ENCODE peak calls at places on chromosomes 5 and 9, in ten cellular contexts. One of them, this sample, is unnamed.

GRCh38 chr5:124734574-124735168 is 11.8 kb downstream of the ZNF608 start:
- DNase-seq in ascending aorta: no peak
- DNase-seq in cardiac fibroblast: no peak
- DNase-seq in astrocyte of the spinal cord: no peak
- DNase-seq in choroid plexus epithelial cell: no peak
- DNase-seq in stomach: no peak
- DNase-seq in BJ: no peak
- DNase-seq in fibroblast of lung: no peak
- DNase-seq in left ventricle myocardium inferior: no peak
- DNase-seq in GM12865: no peak
- DNase-seq in this sample: no peak

GRCh38 chr9:89362647-89363310 is 44.5 kb downstream of the SECISBP2 start:
- DNase-seq in ascending aorta: no peak
- DNase-seq in cardiac fibroblast: no peak
- DNase-seq in astrocyte of the spinal cord: no peak
- DNase-seq in choroid plexus epithelial cell: no peak
- DNase-seq in stomach: no peak
- DNase-seq in BJ: no peak
- DNase-seq in fibroblast of lung: no peak
- DNase-seq in left ventricle myocardium inferior: no peak
- DNase-seq in GM12865: no peak
- DNase-seq in this sample: no peak

GRCh38 chr5:99617335-99617734 is 688.5 kb upstream of the CHD1 start:
- DNase-seq in ascending aorta: no peak
- DNase-seq in cardiac fibroblast: no peak
- DNase-seq in astrocyte of the spinal cord: no peak
- DNase-seq in choroid plexus epithelial cell: no peak
- DNase-seq in stomach: no peak
- DNase-seq in BJ: no peak
- DNase-seq in fibroblast of lung: no peak
- DNase-seq in left ventricle myocardium inferior: no peak
- DNase-seq in GM12865: no peak
- DNase-seq in this sample: no peak

GRCh38 chr5:33465120-33465519 is 24.4 kb downstream of the TARS1 start:
- DNase-seq in ascending aorta: no peak
- DNase-seq in cardiac fibroblast: no peak
- DNase-seq in astrocyte of the spinal cord: no peak
- DNase-seq in choroid plexus epithelial cell: no peak
- DNase-seq in stomach: no peak
- DNase-seq in BJ: no peak
- DNase-seq in fibroblast of lung: no peak
- DNase-seq in left ventricle myocardium inferior: no peak
- DNase-seq in GM12865: no peak
- DNase-seq in this sample: no peak

GRCh38 chr5:127875235-127876021 is 172.2 kb downstream of the CCDC192 start:
- DNase-seq in ascending aorta: no peak
- DNase-seq in cardiac fibroblast: peak
- DNase-seq in astrocyte of the spinal cord: peak
- DNase-seq in choroid plexus epithelial cell: peak
- DNase-seq in stomach: peak
- DNase-seq in BJ: no peak
- DNase-seq in fibroblast of lung: peak
- DNase-seq in left ventricle myocardium inferior: peak
- DNase-seq in GM12865: peak
- DNase-seq in this sample: peak

GRCh38 chr5:91146221-91146620 is 236.9 kb downstream of the ARRDC3 start:
- DNase-seq in ascending aorta: no peak
- DNase-seq in cardiac fibroblast: peak
- DNase-seq in astrocyte of the spinal cord: no peak
- DNase-seq in choroid plexus epithelial cell: peak
- DNase-seq in stomach: no peak
- DNase-seq in BJ: no peak
- DNase-seq in fibroblast of lung: peak
- DNase-seq in left ventricle myocardium inferior: no peak
- DNase-seq in GM12865: no peak
- DNase-seq in this sample: peak

GRCh38 chr5:68898961-68899471 is 194.8 kb upstream of the SLC30A5 start:
- DNase-seq in ascending aorta: no peak
- DNase-seq in cardiac fibroblast: peak
- DNase-seq in astrocyte of the spinal cord: peak
- DNase-seq in choroid plexus epithelial cell: peak
- DNase-seq in stomach: no peak
- DNase-seq in BJ: peak
- DNase-seq in fibroblast of lung: peak
- DNase-seq in left ventricle myocardium inferior: no peak
- DNase-seq in GM12865: no peak
- DNase-seq in this sample: peak

GRCh38 chr5:25993701-25994100 is 1044.7 kb downstream of the CDH9 start:
- DNase-seq in ascending aorta: no peak
- DNase-seq in cardiac fibroblast: no peak
- DNase-seq in astrocyte of the spinal cord: no peak
- DNase-seq in choroid plexus epithelial cell: no peak
- DNase-seq in stomach: no peak
- DNase-seq in BJ: no peak
- DNase-seq in fibroblast of lung: no peak
- DNase-seq in left ventricle myocardium inferior: no peak
- DNase-seq in GM12865: no peak
- DNase-seq in this sample: no peak

GRCh38 chr9:37295178-37295577 is 127.3 kb upstream of the GRHPR start:
- DNase-seq in ascending aorta: no peak
- DNase-seq in cardiac fibroblast: no peak
- DNase-seq in astrocyte of the spinal cord: no peak
- DNase-seq in choroid plexus epithelial cell: no peak
- DNase-seq in stomach: no peak
- DNase-seq in BJ: no peak
- DNase-seq in fibroblast of lung: no peak
- DNase-seq in left ventricle myocardium inferior: no peak
- DNase-seq in GM12865: no peak
- DNase-seq in this sample: no peak

GRCh38 chr9:113151696-113152630 is 1.2 kb downstream of the SLC31A2 start:
- DNase-seq in ascending aorta: no peak
- DNase-seq in cardiac fibroblast: no peak
- DNase-seq in astrocyte of the spinal cord: no peak
- DNase-seq in choroid plexus epithelial cell: no peak
- DNase-seq in stomach: no peak
- DNase-seq in BJ: no peak
- DNase-seq in fibroblast of lung: no peak
- DNase-seq in left ventricle myocardium inferior: peak
- DNase-seq in GM12865: no peak
- DNase-seq in this sample: no peak

GRCh38 chr9:96048116-96048953 is 172.8 kb downstream of the ERCC6L2 start:
- DNase-seq in ascending aorta: no peak
- DNase-seq in cardiac fibroblast: peak
- DNase-seq in astrocyte of the spinal cord: no peak
- DNase-seq in choroid plexus epithelial cell: no peak
- DNase-seq in stomach: peak
- DNase-seq in BJ: no peak
- DNase-seq in fibroblast of lung: peak
- DNase-seq in left ventricle myocardium inferior: no peak
- DNase-seq in GM12865: no peak
- DNase-seq in this sample: peak

GRCh38 chr9:3894764-3895163 is 369.0 kb upstream of the RFX3 start:
- DNase-seq in ascending aorta: no peak
- DNase-seq in cardiac fibroblast: peak
- DNase-seq in astrocyte of the spinal cord: peak
- DNase-seq in choroid plexus epithelial cell: peak
- DNase-seq in stomach: no peak
- DNase-seq in BJ: peak
- DNase-seq in fibroblast of lung: peak
- DNase-seq in left ventricle myocardium inferior: no peak
- DNase-seq in GM12865: no peak
- DNase-seq in this sample: peak

GRCh38 chr9:1154739-1155138 is 104.6 kb downstream of the DMRT2 start:
- DNase-seq in ascending aorta: no peak
- DNase-seq in cardiac fibroblast: no peak
- DNase-seq in astrocyte of the spinal cord: peak
- DNase-seq in choroid plexus epithelial cell: no peak
- DNase-seq in stomach: no peak
- DNase-seq in BJ: no peak
- DNase-seq in fibroblast of lung: no peak
- DNase-seq in left ventricle myocardium inferior: no peak
- DNase-seq in GM12865: no peak
- DNase-seq in this sample: no peak

GRCh38 chr9:68822596-68823165 is 117.6 kb downstream of the PIP5K1B start:
- DNase-seq in ascending aorta: no peak
- DNase-seq in cardiac fibroblast: no peak
- DNase-seq in astrocyte of the spinal cord: no peak
- DNase-seq in choroid plexus epithelial cell: peak
- DNase-seq in stomach: peak
- DNase-seq in BJ: no peak
- DNase-seq in fibroblast of lung: no peak
- DNase-seq in left ventricle myocardium inferior: peak
- DNase-seq in GM12865: no peak
- DNase-seq in this sample: peak

GRCh38 chr9:33868430-33869000 is 51.6 kb downstream of the UBE2R2 start:
- DNase-seq in ascending aorta: no peak
- DNase-seq in cardiac fibroblast: peak
- DNase-seq in astrocyte of the spinal cord: peak
- DNase-seq in choroid plexus epithelial cell: peak
- DNase-seq in stomach: no peak
- DNase-seq in BJ: no peak
- DNase-seq in fibroblast of lung: peak
- DNase-seq in left ventricle myocardium inferior: no peak
- DNase-seq in GM12865: no peak
- DNase-seq in this sample: peak

DNA sequence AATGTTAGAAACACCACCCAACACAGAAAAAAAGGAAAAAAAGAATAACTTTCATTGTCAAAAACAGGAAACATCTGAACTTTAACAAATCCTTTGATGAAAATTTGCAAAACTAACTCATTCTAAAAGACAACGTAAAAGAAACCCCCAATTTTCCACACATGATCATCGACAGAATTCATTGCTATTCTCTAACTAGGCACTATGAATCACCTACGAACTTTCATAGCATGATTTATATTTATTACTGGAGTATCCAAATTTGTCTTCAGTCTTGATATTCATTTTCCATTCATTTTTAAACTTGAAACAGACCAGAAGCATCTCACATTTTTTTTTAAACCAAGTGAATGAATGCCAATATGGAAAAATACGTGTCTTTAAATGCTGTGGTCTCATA is 514.6 kb downstream of the TLE4 start:
- DNase-seq in ascending aorta: no peak
- DNase-seq in cardiac fibroblast: no peak
- DNase-seq in astrocyte of the spinal cord: no peak
- DNase-seq in choroid plexus epithelial cell: no peak
- DNase-seq in stomach: no peak
- DNase-seq in BJ: no peak
- DNase-seq in fibroblast of lung: no peak
- DNase-seq in left ventricle myocardium inferior: no peak
- DNase-seq in GM12865: no peak
- DNase-seq in this sample: no peak
- H3K4me3 ChIP-seq in ascending aorta: no peak
- H3K4me3 ChIP-seq in cardiac fibroblast: no peak
- H3K4me3 ChIP-seq in astrocyte of the spinal cord: no peak
- H3K4me3 ChIP-seq in choroid plexus epithelial cell: no peak
- H3K4me3 ChIP-seq in stomach: no peak
- H3K4me3 ChIP-seq in BJ: no peak
- H3K4me3 ChIP-seq in fibroblast of lung: no peak
- H3K4me3 ChIP-seq in left ventricle myocardium inferior: no peak
- H3K4me3 ChIP-seq in GM12865: no peak
- H3K4me3 ChIP-seq in this sample: no peak

GRCh38 chr5:989961-990530 is 18.6 kb upstream of the NKD2 start:
- DNase-seq in ascending aorta: no peak
- DNase-seq in cardiac fibroblast: peak
- DNase-seq in astrocyte of the spinal cord: no peak
- DNase-seq in choroid plexus epithelial cell: no peak
- DNase-seq in stomach: peak
- DNase-seq in BJ: no peak
- DNase-seq in fibroblast of lung: no peak
- DNase-seq in left ventricle myocardium inferior: peak
- DNase-seq in GM12865: no peak
- DNase-seq in this sample: no peak
- TF ChIP-seq CTCF in ascending aorta: no peak
- TF ChIP-seq CTCF in cardiac fibroblast: peak
- TF ChIP-seq CTCF in astrocyte of the spinal cord: peak
- TF ChIP-seq CTCF in choroid plexus epithelial cell: no peak
- TF ChIP-seq CTCF in stomach: no peak
- TF ChIP-seq CTCF in BJ: no peak
- TF ChIP-seq CTCF in fibroblast of lung: no peak
- TF ChIP-seq CTCF in left ventricle myocardium inferior: peak
- TF ChIP-seq CTCF in GM12865: peak
- TF ChIP-seq CTCF in this sample: peak

GRCh38 chr5:119357309-119357708 is 1.5 kb downstream of the TNFAIP8 start:
- DNase-seq in ascending aorta: no peak
- DNase-seq in cardiac fibroblast: no peak
- DNase-seq in astrocyte of the spinal cord: no peak
- DNase-seq in choroid plexus epithelial cell: no peak
- DNase-seq in stomach: no peak
- DNase-seq in BJ: no peak
- DNase-seq in fibroblast of lung: no peak
- DNase-seq in left ventricle myocardium inferior: no peak
- DNase-seq in GM12865: no peak
- DNase-seq in this sample: no peak
- H3K4me3 ChIP-seq in ascending aorta: peak
- H3K4me3 ChIP-seq in cardiac fibroblast: no peak
- H3K4me3 ChIP-seq in astrocyte of the spinal cord: peak
- H3K4me3 ChIP-seq in choroid plexus epithelial cell: peak
- H3K4me3 ChIP-seq in stomach: peak
- H3K4me3 ChIP-seq in BJ: peak
- H3K4me3 ChIP-seq in fibroblast of lung: peak
- H3K4me3 ChIP-seq in left ventricle myocardium inferior: peak
- H3K4me3 ChIP-seq in GM12865: peak
- H3K4me3 ChIP-seq in this sample: peak

GRCh38 chr5:61680247-61680646 is 348.2 kb downstream of the ZSWIM6 start:
- DNase-seq in ascending aorta: no peak
- DNase-seq in cardiac fibroblast: no peak
- DNase-seq in astrocyte of the spinal cord: no peak
- DNase-seq in choroid plexus epithelial cell: no peak
- DNase-seq in stomach: no peak
- DNase-seq in BJ: no peak
- DNase-seq in fibroblast of lung: no peak
- DNase-seq in left ventricle myocardium inferior: no peak
- DNase-seq in GM12865: no peak
- DNase-seq in this sample: no peak

GRCh38 chr5:61677220-61677619 is 345.2 kb downstream of the ZSWIM6 start:
- DNase-seq in ascending aorta: no peak
- DNase-seq in cardiac fibroblast: no peak
- DNase-seq in astrocyte of the spinal cord: no peak
- DNase-seq in choroid plexus epithelial cell: no peak
- DNase-seq in stomach: no peak
- DNase-seq in BJ: no peak
- DNase-seq in fibroblast of lung: no peak
- DNase-seq in left ventricle myocardium inferior: no peak
- DNase-seq in GM12865: no peak
- DNase-seq in this sample: no peak

GRCh38 chr5:61675015-61675692 is 343.1 kb downstream of the ZSWIM6 start:
- DNase-seq in ascending aorta: no peak
- DNase-seq in cardiac fibroblast: no peak
- DNase-seq in astrocyte of the spinal cord: no peak
- DNase-seq in choroid plexus epithelial cell: no peak
- DNase-seq in stomach: no peak
- DNase-seq in BJ: no peak
- DNase-seq in fibroblast of lung: no peak
- DNase-seq in left ventricle myocardium inferior: no peak
- DNase-seq in GM12865: no peak
- DNase-seq in this sample: no peak

GRCh38 chr5:61679562-61679961 is 347.5 kb downstream of the ZSWIM6 start:
- DNase-seq in ascending aorta: no peak
- DNase-seq in cardiac fibroblast: no peak
- DNase-seq in astrocyte of the spinal cord: no peak
- DNase-seq in choroid plexus epithelial cell: no peak
- DNase-seq in stomach: no peak
- DNase-seq in BJ: no peak
- DNase-seq in fibroblast of lung: no peak
- DNase-seq in left ventricle myocardium inferior: no peak
- DNase-seq in GM12865: no peak
- DNase-seq in this sample: no peak

GRCh38 chr5:61678966-61679365 is 346.9 kb downstream of the ZSWIM6 start:
- DNase-seq in ascending aorta: no peak
- DNase-seq in cardiac fibroblast: no peak
- DNase-seq in astrocyte of the spinal cord: no peak
- DNase-seq in choroid plexus epithelial cell: no peak
- DNase-seq in stomach: no peak
- DNase-seq in BJ: no peak
- DNase-seq in fibroblast of lung: no peak
- DNase-seq in left ventricle myocardium inferior: no peak
- DNase-seq in GM12865: no peak
- DNase-seq in this sample: no peak
- TF ChIP-seq CTCF in ascending aorta: no peak
- TF ChIP-seq CTCF in cardiac fibroblast: no peak
- TF ChIP-seq CTCF in astrocyte of the spinal cord: no peak
- TF ChIP-seq CTCF in choroid plexus epithelial cell: no peak
- TF ChIP-seq CTCF in stomach: no peak
- TF ChIP-seq CTCF in BJ: no peak
- TF ChIP-seq CTCF in fibroblast of lung: no peak
- TF ChIP-seq CTCF in left ventricle myocardium inferior: no peak
- TF ChIP-seq CTCF in GM12865: no peak
- TF ChIP-seq CTCF in this sample: peak

This sample was measured in fibroblast of the aortic adventitia.